ENCODE peak calls at places on chromosomes 6 and 20, in seven cellular contexts. T is GM12878, X is IMR-90, U is endothelial cell of umbilical vein, G is H1, J is A549, Y is K562. C is an unnamed sample.
A peak's percentile ranks its signal among the peaks of the same experiment; 100 is the strongest.

GRCh38 chr6:137764464-137764863 is 102.6 kb upstream of the TNFAIP3 start:
- DNase-seq in Y (no peak), G (no peak), J (no peak), T (no peak), X (peak; percentile 83), U (peak; percentile 67), C (no peak)

GRCh38 chr6:69705954-69706353 is 90.9 kb downstream of the LMBRD1 start:
- DNase-seq in U (no peak), G (no peak), X (no peak), Y (no peak), J (peak; percentile 5), T (no peak), C (no peak)

GRCh38 chr6:138289739-138290138 is 71.4 kb upstream of the PBOV1 start:
- DNase-seq in G (no peak), J (peak; percentile 11), X (no peak), Y (no peak), U (no peak), T (no peak), C (no peak)

GRCh38 chr6:27145731-27146455 is 101.6 kb upstream of the PRSS16 start:
- DNase-seq in G (no peak), X (peak; percentile 91), T (peak; percentile 84), Y (peak; percentile 35), U (peak; percentile 79), J (peak; percentile 91), C (peak; percentile 90)

GRCh38 chr6:109239192-109239917 is 142.9 kb downstream of the CD164 start:
- DNase-seq in Y (no peak), X (no peak), J (no peak), U (no peak), G (no peak), T (no peak), C (no peak)

GRCh38 chr6:41367061-41367460 is 31.7 kb downstream of the NCR2 start:
- DNase-seq in U (no peak), J (no peak), Y (no peak), X (no peak), G (no peak), T (no peak), C (no peak)

GRCh38 chr6:170512249-170512648 is 40.9 kb downstream of the PSMB1 start:
- DNase-seq in Y (no peak), G (no peak), T (no peak), U (no peak), J (no peak), X (no peak), C (no peak)

GRCh38 chr6:36873612-36874011 is 991 bp downstream of the PPIL1 start:
- DNase-seq in U (no peak), X (no peak), Y (no peak), J (peak; percentile 26), T (no peak), G (no peak), C (no peak)

GRCh38 chr6:33189164-33189563 is 3.1 kb downstream of the COL11A2 start:
- DNase-seq in J (no peak), U (no peak), T (no peak), Y (no peak), G (no peak), X (no peak), C (no peak)

GRCh38 chr6:33191383-33192104 is 723 bp downstream of the COL11A2 start:
- DNase-seq in U (no peak), J (no peak), T (no peak), G (no peak), X (no peak), Y (no peak), C (no peak)

GRCh38 chr6:33189625-33190024 is 2.6 kb downstream of the COL11A2 start:
- DNase-seq in J (no peak), X (no peak), Y (no peak), T (no peak), U (no peak), G (no peak), C (no peak)

GRCh38 chr6:33192105-33192646 is at the start of gene COL11A2:
- DNase-seq in G (no peak), J (no peak), Y (peak; percentile 71), U (no peak), X (no peak), T (no peak), C (no peak)

GRCh38 chr6:33190504-33191107 is 1.7 kb downstream of the COL11A2 start:
- DNase-seq in J (no peak), U (no peak), G (no peak), Y (no peak), T (no peak), X (no peak), C (no peak)
- H3K4me2 ChIP-seq in J (no peak overlapping the region), U (no peak overlapping the region), G (no peak overlapping the region), Y (no peak overlapping the region), T (no peak overlapping the region), X (no peak overlapping the region), C (no peak overlapping the region)

DNA sequence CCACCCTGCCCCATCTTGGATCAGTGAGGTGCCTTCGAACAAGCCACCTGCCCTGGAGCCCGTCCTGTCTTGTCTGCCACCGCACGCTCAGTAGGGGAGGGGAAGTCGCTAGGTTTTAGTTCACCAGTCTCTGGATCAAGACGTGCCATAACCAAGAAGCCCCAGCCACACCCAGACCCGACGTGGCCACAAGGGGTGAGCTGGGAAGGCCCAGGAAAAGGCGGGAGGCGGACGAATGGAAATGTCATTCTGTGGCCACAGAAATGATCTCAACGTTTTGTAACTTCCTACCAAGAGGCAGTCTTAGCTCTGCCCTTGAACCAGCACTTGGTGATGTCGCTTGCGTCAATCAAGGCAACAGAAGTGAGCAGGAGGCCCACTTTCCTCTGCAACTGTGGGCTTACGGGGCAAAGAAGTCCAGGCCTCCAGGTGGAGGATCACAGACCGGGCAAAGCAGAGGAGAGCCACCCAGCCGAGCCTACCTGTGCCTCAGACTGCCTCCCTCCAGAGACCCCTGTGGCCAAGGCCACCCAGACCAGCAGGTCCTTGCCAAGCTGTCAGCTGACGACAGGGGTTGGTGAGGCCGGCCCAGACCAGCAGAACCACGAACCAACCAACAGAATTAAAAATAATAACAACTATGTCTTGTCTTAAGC is 14.5 kb downstream of the GMEB2 start:
- DNase-seq in T (no peak), Y (no peak), G (no peak), X (no peak), J (no peak), U (no peak), C (no peak)
- TF ChIP-seq POLR2A in T (peak; percentile 29), Y (no peak), G (no peak), X (no peak), J (no peak), U (no peak), C (no peak)

GRCh38 chr20:46400828-46401477 is 5.5 kb downstream of the ELMO2 start:
- DNase-seq in X (peak; percentile 46), T (no peak), J (no peak), U (peak; percentile 32), G (no peak), Y (peak; percentile 17), C (no peak)

GRCh38 chr20:46402236-46402886 is 4.1 kb downstream of the ELMO2 start:
- DNase-seq in G (no peak), Y (no peak), U (no peak), X (peak; percentile 27), J (no peak), T (no peak), C (no peak)

GRCh38 chr20:46399401-46399800 is 7.0 kb downstream of the ELMO2 start:
- DNase-seq in G (no peak), X (no peak), U (no peak), T (no peak), Y (no peak), J (no peak), C (no peak)

GRCh38 chr20:46400253-46400652 is 6.2 kb downstream of the ELMO2 start:
- DNase-seq in X (peak; percentile 80), J (no peak), G (no peak), U (peak; percentile 40), Y (no peak), T (no peak), C (no peak)

DNA sequence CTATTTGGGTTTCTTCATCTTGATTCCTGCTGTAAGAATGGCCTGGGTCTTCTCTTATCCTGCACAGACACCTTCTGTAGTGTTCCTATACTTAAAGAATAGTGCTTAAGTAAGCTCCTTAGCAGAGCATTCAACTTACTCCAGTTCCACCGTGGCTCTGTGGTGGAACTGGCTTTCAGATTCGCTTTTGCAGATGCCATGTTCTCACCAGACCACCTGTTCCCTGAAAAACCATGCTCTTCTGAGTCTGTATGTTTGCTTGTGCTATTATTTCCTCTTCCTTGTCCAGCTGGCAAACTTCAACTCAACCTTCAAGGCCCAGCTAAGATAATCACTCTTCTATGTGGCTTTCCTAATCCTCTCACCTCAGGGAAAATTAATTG is 4.9 kb downstream of the ELMO2 start:
- DNase-seq in U (no peak), G (no peak), Y (no peak), X (no peak), T (peak; percentile 40), J (no peak), C (no peak)
- H3K4me2 ChIP-seq in U (no peak overlapping the region), G (peak overlapping the region; percentile 44), Y (no peak overlapping the region), X (peak overlapping the region; percentile 10), T (peak overlapping the region; percentile 90), J (no peak overlapping the region), C (no peak overlapping the region)

DNA sequence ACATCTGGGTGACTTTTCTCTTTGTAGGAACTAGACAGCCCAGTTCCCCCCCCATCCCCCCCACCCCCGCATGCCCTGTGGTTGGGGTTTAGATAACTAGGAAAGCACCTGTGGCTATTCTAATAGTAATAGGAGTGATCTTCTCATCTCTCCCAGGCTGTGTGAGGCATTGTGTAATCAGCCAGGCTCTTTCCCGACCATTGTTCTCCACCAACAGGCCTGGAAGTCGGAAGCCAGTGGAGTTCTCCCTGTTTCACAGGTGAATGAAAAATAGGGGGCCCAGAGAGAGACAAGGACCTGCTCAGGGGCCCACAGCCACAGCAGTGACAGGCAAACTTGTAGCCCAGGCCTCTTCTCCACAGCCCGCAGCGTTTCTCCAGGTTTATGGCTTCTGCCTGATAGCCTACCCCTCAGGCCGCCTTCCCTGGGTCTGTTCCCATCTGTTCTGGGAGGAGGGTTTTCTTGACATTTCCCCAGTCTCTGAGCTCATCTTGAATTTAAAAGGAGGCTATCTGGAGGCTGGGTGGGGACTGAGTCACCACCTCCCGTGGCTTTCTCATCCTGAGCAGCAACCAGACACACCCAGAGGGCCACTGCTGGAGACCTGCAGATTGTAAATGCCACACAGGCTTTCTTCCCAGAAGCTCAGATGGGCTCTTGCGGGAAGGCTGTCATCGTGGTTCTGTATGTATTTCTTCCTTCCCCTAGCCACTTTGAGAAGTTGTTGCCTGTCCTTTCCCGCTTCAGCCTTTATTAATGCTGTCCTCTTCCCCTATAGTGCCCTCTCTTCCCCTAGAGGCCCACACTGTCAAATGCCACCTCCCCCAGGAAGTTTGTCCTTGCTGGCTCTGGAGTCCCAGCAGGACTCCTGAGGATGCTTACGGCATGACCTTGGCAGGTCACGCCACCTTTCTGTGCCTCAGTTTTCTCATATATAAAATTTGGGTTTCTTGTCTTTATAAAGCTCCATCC is 75.9 kb upstream of the MYL9 start:
- DNase-seq in J (peak; percentile 83), Y (peak; percentile 73), U (peak; percentile 44), T (no peak), G (no peak), X (peak; percentile 88), C (peak; percentile 79)
- TF ChIP-seq POLR2A in J (peak; percentile 21), Y (no peak), U (no peak), T (no peak), G (no peak), X (no peak), C (no peak)

GRCh38 chr6:24901698-24902328 is 33.9 kb downstream of the RIPOR2 start:
- DNase-seq in T (no peak), J (no peak), U (no peak), Y (no peak), G (no peak), X (no peak), C (no peak)
- H3K4me2 ChIP-seq in T (no peak overlapping the region), J (no peak overlapping the region), U (no peak overlapping the region), Y (no peak overlapping the region), G (no peak overlapping the region), X (no peak overlapping the region), C (no peak overlapping the region)

GRCh38 chr6:76792394-76792793 is 670.9 kb downstream of the HTR1B start:
- DNase-seq in G (no peak), Y (no peak), J (no peak), T (no peak), X (peak; percentile 3), U (no peak), C (no peak)
- TF ChIP-seq POLR2A in G (no peak), Y (no peak), J (no peak), T (no peak), X (no peak), U (no peak), C (no peak)

C was measured in HCT116.